ENCODE peak calls at places on chromosomes 12 and 14, in seven cellular contexts. P, V, G, E, D, M and U are unnamed samples.

GRCh38 chr12:104485651-104486341 is 29.0 kb downstream of the CHST11 start:
- DNase-seq in P (no peak), V (no peak), G (no peak), E (no peak), D (no peak), M (peak), U (no peak)

GRCh38 chr14:106141242-106142220 is 615.1 kb downstream of the TMEM121 start:
- DNase-seq in P (no peak), V (no peak), G (no peak), E (no peak), D (no peak), M (peak), U (no peak)

GRCh38 chr14:81406863-81407262 is 6.7 kb upstream of the STON2 start:
- DNase-seq in P (peak), V (no peak), G (no peak), E (no peak), D (no peak), M (no peak), U (peak)

GRCh38 chr12:70154087-70154486 is 89.1 kb upstream of the CNOT2 start:
- DNase-seq in P (no peak), V (no peak), G (no peak), E (no peak), D (no peak), M (no peak), U (no peak)

GRCh38 chr12:126667340-126667739 is 1599.6 kb upstream of the TMEM132C start:
- DNase-seq in P (peak), V (no peak), G (no peak), E (no peak), D (no peak), M (no peak), U (no peak)

GRCh38 chr12:100539209-100539608 is 34.3 kb upstream of the GAS2L3 start:
- DNase-seq in P (no peak), V (peak), G (no peak), E (no peak), D (no peak), M (no peak), U (no peak)

GRCh38 chr14:40362856-40363255 is 930.6 kb upstream of the FBXO33 start:
- DNase-seq in P (no peak), V (no peak), G (no peak), E (no peak), D (no peak), M (no peak), U (peak)

GRCh38 chr12:70398862-70399261 is 32.8 kb downstream of the KCNMB4 start:
- DNase-seq in P (no peak), V (no peak), G (no peak), E (no peak), D (no peak), M (no peak), U (no peak)

GRCh38 chr12:88793091-88793490 is 212.8 kb upstream of the KITLG start:
- DNase-seq in P (no peak), V (no peak), G (no peak), E (no peak), D (no peak), M (no peak), U (no peak)

GRCh38 chr12:32120419-32120818 is 13.8 kb downstream of the BICD1 start:
- DNase-seq in P (no peak), V (no peak), G (no peak), E (no peak), D (no peak), M (no peak), U (peak)

GRCh38 chr12:127270193-127270592 is 996.8 kb upstream of the TMEM132C start:
- DNase-seq in P (no peak), V (no peak), G (no peak), E (no peak), D (no peak), M (no peak), U (no peak)

GRCh38 chr12:108305520-108305919 is 33.6 kb downstream of the CMKLR1 start:
- DNase-seq in P (peak), V (peak), G (no peak), E (peak), D (no peak), M (no peak), U (peak)

GRCh38 chr12:59459966-59460365 is 135.9 kb upstream of the SLC16A7 start:
- DNase-seq in P (no peak), V (no peak), G (no peak), E (no peak), D (no peak), M (no peak), U (peak)

GRCh38 chr14:59897757-59898383 is 22.1 kb upstream of the LRRC9 start:
- DNase-seq in P (no peak), V (no peak), G (peak), E (no peak), D (peak), M (no peak), U (peak)

GRCh38 chr12:56119361-56119796 is 1.3 kb downstream of the ZC3H10 start:
- DNase-seq in P (peak), V (peak), G (peak), E (no peak), D (peak), M (peak), U (peak)

GRCh38 chr12:123966596-123966995 is 6.0 kb downstream of the CCDC92 start:
- DNase-seq in P (no peak), V (no peak), G (no peak), E (no peak), D (no peak), M (no peak), U (peak)

GRCh38 chr14:91482278-91483023 is 27.7 kb downstream of the PPP4R3A start:
- DNase-seq in P (peak), V (no peak), G (no peak), E (no peak), D (no peak), M (no peak), U (no peak)

GRCh38 chr12:123391546-123392343 is 7.8 kb downstream of the KMT5A start:
- DNase-seq in P (no peak), V (no peak), G (no peak), E (peak), D (no peak), M (no peak), U (no peak)

GRCh38 chr14:58026967-58027366 is 125.0 kb downstream of the ARMH4 start:
- DNase-seq in P (no peak), V (no peak), G (no peak), E (no peak), D (no peak), M (no peak), U (peak)

GRCh38 chr14:62420853-62421252 is 624.4 kb downstream of the KCNH5 start:
- DNase-seq in P (no peak), V (no peak), G (no peak), E (no peak), D (no peak), M (no peak), U (no peak)

GRCh38 chr14:56474419-56475022 is 105.1 kb upstream of the TMEM260 start:
- DNase-seq in P (peak), V (no peak), G (peak), E (no peak), D (peak), M (no peak), U (peak)

GRCh38 chr12:31645944-31646343 is 13.5 kb upstream of the ETFBKMT start:
- DNase-seq in P (no peak), V (no peak), G (no peak), E (no peak), D (no peak), M (no peak), U (no peak)

GRCh38 chr12:116673713-116674112 is 64.2 kb downstream of the SPRING1 start:
- DNase-seq in P (no peak), V (no peak), G (no peak), E (no peak), D (no peak), M (no peak), U (no peak)

GRCh38 chr12:132461526-132461925 is 28.4 kb upstream of the FBRSL1 start:
- DNase-seq in P (no peak), V (no peak), G (no peak), E (no peak), D (no peak), M (no peak), U (no peak)

GRCh38 chr14:104359301-104359968 is 220.1 kb upstream of the C14orf180 start:
- DNase-seq in P (no peak), V (no peak), G (no peak), E (no peak), D (no peak), M (no peak), U (no peak)

GRCh38 chr12:46154221-46154975 is 114.4 kb downstream of the SLC38A1 start:
- DNase-seq in P (no peak), V (no peak), G (no peak), E (no peak), D (no peak), M (no peak), U (peak)

GRCh38 chr14:89794096-89794495 is 160.4 kb downstream of the EFCAB11 start:
- DNase-seq in P (no peak), V (no peak), G (no peak), E (no peak), D (no peak), M (no peak), U (no peak)